ENCODE peak calls at places on chromosome 22, in four cellular contexts. T, U, N and K are unnamed samples.

GRCh38 chr22:37273126-37273845 is 9.0 kb upstream of the CYTH4 start:
- DNase-seq in T (no peak), U (peak; percentile 64), N (no peak), K (no peak)

GRCh38 chr22:17483670-17484372 is 79.5 kb upstream of the SLC25A18 start:
- DNase-seq in T (no peak), U (peak; percentile 38), N (no peak), K (no peak)

GRCh38 chr22:37218771-37219411 is 6.6 kb upstream of the SSTR3 start:
- DNase-seq in T (no peak), U (no peak), N (peak; percentile 52), K (no peak)

GRCh38 chr22:48438096-48438495 is 1389.6 kb downstream of the BRD1 start:
- DNase-seq in T (no peak), U (no peak), N (no peak), K (no peak)

GRCh38 chr22:40058265-40058664 is 63.5 kb downstream of the FAM83F start:
- DNase-seq in T (no peak), U (no peak), N (no peak), K (no peak)

GRCh38 chr22:49026476-49027121 is 801.1 kb downstream of the BRD1 start:
- DNase-seq in T (no peak), U (peak; percentile 21), N (no peak), K (no peak)

GRCh38 chr22:40179535-40179934 is 1.8 kb downstream of the TNRC6B start:
- DNase-seq in T (no peak), U (no peak), N (no peak), K (no peak)

GRCh38 chr22:41367680-41368542 is 13.8 kb upstream of the TEF start:
- DNase-seq in T (peak; percentile 84), U (no peak), N (peak; percentile 30), K (no peak)

GRCh38 chr22:48750826-48751440 is 1076.7 kb downstream of the BRD1 start:
- DNase-seq in T (no peak), U (no peak), N (no peak), K (no peak)

GRCh38 chr22:47848384-47848920 is 1086.0 kb downstream of the TBC1D22A start:
- DNase-seq in T (no peak), U (no peak), N (no peak), K (no peak)

GRCh38 chr22:48931452-48931851 is 896.2 kb downstream of the BRD1 start:
- DNase-seq in T (no peak), U (no peak), N (no peak), K (no peak)

GRCh38 chr22:27084130-27084529 is 426.7 kb downstream of the MIAT start:
- DNase-seq in T (no peak), U (no peak), N (no peak), K (no peak)

GRCh38 chr22:49192180-49192856 is 635.4 kb downstream of the BRD1 start:
- DNase-seq in T (no peak), U (no peak), N (no peak), K (no peak)

GRCh38 chr22:49969751-49970527 is 9.4 kb downstream of the PIM3 start:
- DNase-seq in T (peak; percentile 66), U (no peak), N (no peak), K (no peak)

GRCh38 chr22:40789131-40789530 is 30.0 kb downstream of the SLC25A17 start:
- DNase-seq in T (no peak), U (no peak), N (no peak), K (no peak)

GRCh38 chr22:35301370-35301874 is 1.7 kb downstream of the TOM1 start:
- DNase-seq in T (peak; percentile 84), U (peak; percentile 96), N (peak; percentile 39), K (peak; percentile 83)

GRCh38 chr22:19707347-19708322 is 6.7 kb upstream of the SEPTIN5 start:
- DNase-seq in T (peak; percentile 67), U (no peak), N (no peak), K (no peak)

GRCh38 chr22:17554814-17555213 is 8.5 kb upstream of the SLC25A18 start:
- DNase-seq in T (no peak), U (no peak), N (no peak), K (no peak)

GRCh38 chr22:28783786-28784671 is 11.5 kb downstream of the CCDC117 start:
- DNase-seq in T (no peak), U (no peak), N (no peak), K (no peak)

GRCh38 chr22:28989484-28989883 is 72.1 kb downstream of the C22orf31 start:
- DNase-seq in T (no peak), U (peak; percentile 27), N (no peak), K (no peak)

GRCh38 chr22:47448231-47449035 is 686.0 kb downstream of the TBC1D22A start:
- DNase-seq in T (no peak), U (no peak), N (no peak), K (no peak)

GRCh38 chr22:36399473-36399780 is 11.7 kb upstream of the MYH9 start:
- DNase-seq in T (no peak), U (peak; percentile 66), N (no peak), K (no peak)

GRCh38 chr22:35838849-35839646 is 121.4 kb downstream of the APOL5 start:
- DNase-seq in T (no peak), U (peak; percentile 38), N (peak; percentile 28), K (peak; percentile 27)

GRCh38 chr22:44686873-44687600 is 15.0 kb upstream of the PRR5 start:
- DNase-seq in T (no peak), U (no peak), N (no peak), K (no peak)

GRCh38 chr22:35605787-35606492 is 11.2 kb downstream of the MB start:
- DNase-seq in T (no peak), U (no peak), N (no peak), K (no peak)

GRCh38 chr22:41286639-41287091 is 678 bp upstream of the RANGAP1 start:
- DNase-seq in T (no peak), U (peak; percentile 81), N (no peak), K (peak; percentile 20)

GRCh38 chr22:36730176-36730858 is 26.8 kb upstream of the CACNG2 start:
- DNase-seq in T (peak; percentile 57), U (no peak), N (no peak), K (no peak)

GRCh38 chr22:24105018-24105360 is 76.3 kb upstream of the SUSD2 start:
- DNase-seq in T (no peak), U (no peak), N (no peak), K (no peak)

GRCh38 chr22:35092146-35092805 is 26.3 kb downstream of the ISX start:
- DNase-seq in T (no peak), U (no peak), N (no peak), K (no peak)

GRCh38 chr22:40331706-40332105 is 14.6 kb upstream of the ADSL start:
- DNase-seq in T (no peak), U (no peak), N (no peak), K (no peak)

GRCh38 chr22:47552024-47552423 is 789.6 kb downstream of the TBC1D22A start:
- DNase-seq in T (no peak), U (no peak), N (no peak), K (no peak)

DNA sequence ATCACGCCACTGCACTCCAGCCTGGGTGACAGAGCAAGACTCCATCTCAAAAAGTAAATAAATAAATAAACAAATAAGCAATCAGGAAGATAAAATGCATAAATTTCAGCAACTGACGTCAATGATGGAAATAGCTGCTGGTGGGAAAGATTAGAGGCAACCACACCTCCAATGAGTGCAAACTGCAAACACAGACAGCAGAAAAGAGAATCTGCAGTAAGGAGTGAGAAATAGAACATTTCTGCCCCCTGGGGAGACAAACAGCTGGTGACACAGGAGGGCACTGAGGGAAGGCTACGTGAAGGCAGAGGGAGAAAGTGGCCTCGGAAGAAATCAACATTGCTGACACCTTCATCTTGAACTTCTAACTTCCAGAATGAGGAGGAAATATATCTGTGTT is 6.5 kb downstream of the PI4KA start:
- DNase-seq in T (no peak), U (peak; percentile 23), N (no peak), K (no peak)
- TF ChIP-seq CTCF in T (no peak), U (no peak), N (no peak), K (no peak)

DNA sequence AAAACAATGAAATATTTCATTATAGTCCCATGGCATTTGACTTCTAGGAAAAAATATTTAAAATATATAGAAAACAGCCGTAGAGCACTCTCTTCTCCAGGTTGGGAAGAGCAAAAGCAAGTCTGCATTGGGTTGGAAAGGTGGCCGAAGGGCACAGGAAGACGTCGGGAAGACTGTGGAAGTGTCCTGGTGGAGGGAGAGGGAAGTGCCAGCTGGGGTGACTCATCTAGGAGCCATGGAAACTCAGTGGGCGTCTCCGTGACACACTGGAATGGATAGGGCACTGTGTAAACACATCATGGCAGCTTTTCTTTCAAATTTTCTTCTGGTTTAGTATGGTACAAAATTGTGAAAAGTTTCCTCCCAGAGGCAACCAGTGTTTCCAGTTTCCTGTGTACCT is 12.7 kb downstream of the GTPBP1 start:
- DNase-seq in T (peak; percentile 77), U (no peak), N (peak; percentile 79), K (peak; percentile 77)
- TF ChIP-seq CTCF in T (peak; percentile 59), U (no peak), N (peak; percentile 92), K (peak; percentile 83)

GRCh38 chr22:30014244-30014643 is 66.0 kb upstream of the HORMAD2 start:
- DNase-seq in T (no peak), U (no peak), N (no peak), K (no peak)
- TF ChIP-seq CTCF in T (no peak), U (no peak), N (no peak), K (no peak)

GRCh38 chr22:42881982-42882656 is 25.0 kb upstream of the ARFGAP3 start:
- DNase-seq in T (no peak), U (no peak), N (peak; percentile 48), K (no peak)

GRCh38 chr22:42881298-42881697 is 24.2 kb upstream of the ARFGAP3 start:
- DNase-seq in T (no peak), U (no peak), N (no peak), K (no peak)

GRCh38 chr22:42879371-42880021 is 22.4 kb upstream of the ARFGAP3 start:
- DNase-seq in T (no peak), U (no peak), N (no peak), K (no peak)

GRCh38 chr22:42878561-42879305 is 21.7 kb upstream of the ARFGAP3 start:
- DNase-seq in T (no peak), U (no peak), N (no peak), K (no peak)

GRCh38 chr22:42880815-42881214 is 23.7 kb upstream of the ARFGAP3 start:
- DNase-seq in T (no peak), U (no peak), N (no peak), K (no peak)
- TF ChIP-seq CTCF in T (no peak), U (no peak), N (no peak), K (no peak)